ENCODE peak calls at places on chromosome 12, in eight cellular contexts. Q, Z, J, Y, E, X, N and F are unnamed samples.
A peak's percentile ranks its signal among the peaks of the same experiment; 100 is the strongest.

GRCh38 chr12:67526129-67526528 is 122.4 kb upstream of the DYRK2 start:
- DNase-seq in E (no peak), Z (no peak), X (no peak), Y (no peak), Q (no peak), N (no peak), J (no peak), F (no peak)

GRCh38 chr12:29732211-29732992 is 51.3 kb downstream of the TMTC1 start:
- DNase-seq in Z (no peak), N (peak; percentile 74), X (no peak), Y (no peak), J (no peak), E (no peak), Q (no peak), F (no peak)

GRCh38 chr12:57535764-57536596 is 11.0 kb downstream of the DCTN2 start:
- DNase-seq in Z (peak; percentile 60), X (no peak), Q (no peak), J (no peak), N (no peak), E (no peak), Y (no peak), F (no peak)

GRCh38 chr12:65534105-65534841 is 255.8 kb downstream of the MSRB3 start:
- DNase-seq in E (peak; percentile 10), X (no peak), N (no peak), Q (no peak), J (no peak), Z (no peak), Y (no peak), F (no peak)

GRCh38 chr12:48023386-48023785 is 19.1 kb upstream of the COL2A1 start:
- DNase-seq in J (no peak), X (no peak), Q (no peak), N (no peak), Y (peak; percentile 89), Z (peak; percentile 74), E (no peak), F (no peak)

GRCh38 chr12:87344699-87345098 is 684.5 kb downstream of the C12orf50 start:
- DNase-seq in E (no peak), Y (no peak), X (no peak), N (peak; percentile 13), Z (no peak), Q (no peak), J (no peak), F (no peak)

GRCh38 chr12:93089805-93090569 is 160.9 kb upstream of the EEA1 start:
- DNase-seq in Q (no peak), X (no peak), Y (no peak), N (peak; percentile 82), J (peak; percentile 99), Z (no peak), E (peak; percentile 37), F (peak; percentile 65)

GRCh38 chr12:8781326-8781725 is 41.1 kb upstream of the A2ML1 start:
- DNase-seq in N (no peak), Y (peak; percentile 29), Q (no peak), X (no peak), J (no peak), Z (no peak), E (no peak), F (no peak)

GRCh38 chr12:103140217-103140616 is 182.7 kb downstream of the ASCL1 start:
- DNase-seq in E (no peak), Q (no peak), Y (no peak), X (no peak), Z (no peak), J (no peak), N (no peak), F (no peak)

GRCh38 chr12:64461634-64462414 is 9.9 kb downstream of the TBK1 start:
- DNase-seq in E (no peak), Z (no peak), J (peak; percentile 78), Q (no peak), Y (no peak), X (no peak), N (peak; percentile 82), F (peak; percentile 92)

GRCh38 chr12:50928392-50928791 is 24.0 kb upstream of the HIGD1C start:
- DNase-seq in J (no peak), Z (no peak), N (no peak), Y (no peak), Q (peak; percentile 30), E (no peak), X (no peak), F (no peak)
- H3K4me3 ChIP-seq in J (no peak overlapping the region), Z (peak overlapping the region; percentile 87), N (peak overlapping the region; percentile 88), Y (no peak overlapping the region), Q (peak overlapping the region; percentile 82), E (no peak overlapping the region), X (peak overlapping the region; percentile 76), F (no peak overlapping the region)

GRCh38 chr12:54355104-54355815 is 9.0 kb downstream of the GPR84 start:
- DNase-seq in X (no peak), Q (no peak), J (no peak), E (no peak), N (no peak), Z (no peak), Y (peak; percentile 72), F (no peak)
- TF ChIP-seq CTCF in X (no peak), Q (no peak), J (no peak), E (no peak), N (no peak), Z (no peak), Y (peak; percentile 62), F (peak; percentile 3)

DNA sequence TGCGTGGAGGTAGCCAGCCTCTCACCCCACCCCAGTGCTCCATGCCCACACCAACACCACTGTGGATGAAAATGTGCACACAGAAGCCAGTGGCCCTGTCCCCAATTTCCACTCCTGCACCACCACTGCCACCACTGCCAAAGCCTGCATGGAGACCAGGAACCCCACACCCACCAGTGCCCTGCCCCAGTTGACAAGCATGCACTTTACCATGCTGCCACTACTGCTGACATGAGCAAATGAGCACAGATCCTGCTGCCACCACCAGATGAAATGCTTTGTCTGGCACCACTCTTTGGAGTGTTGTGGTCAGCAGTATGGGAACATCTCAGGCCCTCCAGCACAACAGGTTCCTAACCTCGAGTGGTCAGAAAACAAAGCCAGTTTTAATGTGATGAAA is 104.1 kb downstream of the ATXN7L3B start:
- DNase-seq in Z (no peak), X (no peak), J (no peak), N (no peak), Q (peak; percentile 26), E (no peak), Y (peak; percentile 53), F (no peak)
- H3K4me3 ChIP-seq in Z (no peak overlapping the region), X (no peak overlapping the region), J (no peak overlapping the region), N (no peak overlapping the region), Q (peak overlapping the region; percentile 32), E (no peak overlapping the region), Y (no peak overlapping the region), F (no peak overlapping the region)

GRCh38 chr12:70033310-70033709 is 208.3 kb downstream of the MYRFL start:
- DNase-seq in Z (no peak), E (no peak), Y (no peak), J (no peak), Q (no peak), N (no peak), X (no peak), F (no peak)
- TF ChIP-seq CTCF in Z (no peak), E (no peak), Y (no peak), J (no peak), Q (no peak), N (no peak), X (no peak), F (no peak)

DNA sequence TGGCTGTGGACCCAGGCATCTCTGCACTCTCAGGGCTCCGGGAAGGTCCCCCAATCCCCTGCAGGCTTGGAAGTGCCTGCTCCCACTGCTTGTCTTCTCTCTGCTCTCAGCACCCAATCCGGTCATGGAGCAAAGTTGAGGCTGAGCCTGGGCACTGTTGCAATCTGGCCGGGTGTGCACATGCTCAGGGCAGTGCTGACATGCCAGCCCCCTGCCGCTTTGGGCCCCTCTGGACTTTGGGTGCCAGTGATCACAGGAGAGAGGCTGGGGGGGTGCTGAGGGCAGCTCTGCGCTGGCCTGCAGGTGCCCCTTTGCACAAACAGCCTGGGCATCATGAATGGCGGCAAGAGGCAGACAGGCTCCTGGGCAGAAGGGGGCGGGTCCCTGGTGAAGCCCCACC is 85.4 kb upstream of the OSBPL8 start:
- DNase-seq in E (no peak), J (no peak), Z (no peak), Y (no peak), X (no peak), Q (no peak), N (no peak), F (no peak)
- H3K4me3 ChIP-seq in E (no peak overlapping the region), J (no peak overlapping the region), Z (no peak overlapping the region), Y (no peak overlapping the region), X (no peak overlapping the region), Q (no peak overlapping the region), N (no peak overlapping the region), F (no peak overlapping the region)

GRCh38 chr12:89461649-89462612 is 62.7 kb downstream of the GALNT4 start:
- DNase-seq in J (peak; percentile 82), N (peak; percentile 88), Y (no peak), Z (no peak), X (no peak), Q (peak; percentile 67), E (peak; percentile 43), F (peak; percentile 85)
- TF ChIP-seq CTCF in J (peak; percentile 75), N (peak; percentile 46), Y (peak; percentile 80), Z (peak; percentile 84), X (peak; percentile 60), Q (peak; percentile 88), E (peak; percentile 49), F (peak; percentile 31)

GRCh38 chr12:55743131-55743921 is 404 bp downstream of the GDF11 start:
- DNase-seq in Z (peak; percentile 60), N (peak; percentile 74), Y (peak; percentile 92), J (peak; percentile 68), X (no peak), Q (peak; percentile 84), E (peak; percentile 68), F (peak; percentile 74)

GRCh38 chr12:55746913-55747231 is 4.0 kb downstream of the GDF11 start:
- DNase-seq in Q (no peak), Z (no peak), N (no peak), Y (no peak), J (no peak), X (no peak), E (no peak), F (no peak)

GRCh38 chr12:55746147-55746912 is 3.4 kb downstream of the GDF11 start:
- DNase-seq in Z (no peak), Q (no peak), J (no peak), X (no peak), N (no peak), E (no peak), Y (no peak), F (no peak)

GRCh38 chr12:55743967-55744931 is 1.3 kb downstream of the GDF11 start:
- DNase-seq in Z (no peak), X (no peak), J (no peak), Y (peak; percentile 78), E (peak; percentile 22), Q (peak; percentile 35), N (no peak), F (no peak)

GRCh38 chr12:55745361-55746146 is 2.6 kb downstream of the GDF11 start:
- DNase-seq in J (no peak), Q (peak; percentile 87), Y (peak; percentile 93), E (no peak), N (peak; percentile 50), X (no peak), Z (no peak), F (no peak)
- H3K4me3 ChIP-seq in J (peak overlapping the region; percentile 18), Q (peak overlapping the region; percentile 91), Y (peak overlapping the region; percentile 96), E (no peak overlapping the region), N (peak overlapping the region; percentile 30), X (no peak overlapping the region), Z (no peak overlapping the region), F (peak overlapping the region; percentile 26)

GRCh38 chr12:26832817-26833691 is at the start of gene ITPR2:
- DNase-seq in X (peak; percentile 94), Y (peak; percentile 99), Z (peak; percentile 96), J (peak; percentile 78), E (peak; percentile 99), Q (peak; percentile 95), N (peak; percentile 88), F (peak; percentile 94)
- TF ChIP-seq CTCF in X (no peak), Y (peak; percentile 64), Z (no peak), J (peak; percentile 46), E (peak; percentile 36), Q (peak; percentile 41), N (no peak), F (peak; percentile 1)